ENCODE peak calls at places on chromosome 21, in six cellular contexts. P, V, U, K, L and C are unnamed samples.

GRCh38 chr21:29360799-29361765 is 62.4 kb downstream of the BACH1 start:
- DNase-seq in L (no peak), K (peak), P (peak), V (no peak), U (no peak), C (no peak)

GRCh38 chr21:38140192-38140905 is 116.4 kb upstream of the KCNJ15 start:
- DNase-seq in K (peak), L (no peak), P (no peak), V (peak), U (peak), C (no peak)

GRCh38 chr21:46425566-46425965 is 33.1 kb upstream of the DIP2A start:
- DNase-seq in P (no peak), L (peak), K (no peak), U (no peak), V (no peak), C (no peak)

GRCh38 chr21:45818904-45819285 is 162.7 kb upstream of the COL6A1 start:
- DNase-seq in K (no peak), U (peak), P (peak), L (no peak), V (no peak), C (no peak)

GRCh38 chr21:22965455-22966125 is 1967.4 kb downstream of the NCAM2 start:
- DNase-seq in P (no peak), V (no peak), L (no peak), U (no peak), K (no peak), C (no peak)

GRCh38 chr21:15943009-15943666 is 213.4 kb downstream of the USP25 start:
- DNase-seq in V (no peak), U (peak), P (no peak), K (no peak), L (no peak), C (no peak)

GRCh38 chr21:23522750-23523149 is 2084.5 kb downstream of the MRPL39 start:
- DNase-seq in K (no peak), U (no peak), L (no peak), V (no peak), P (no peak), C (no peak)

GRCh38 chr21:16891821-16892220 is 621.0 kb upstream of the CXADR start:
- DNase-seq in V (no peak), U (peak), P (peak), K (no peak), L (no peak), C (no peak)

GRCh38 chr21:37294674-37295073 is 27.5 kb upstream of the VPS26C start:
- DNase-seq in K (no peak), P (no peak), L (no peak), U (no peak), V (no peak), C (no peak)

GRCh38 chr21:26194811-26195251 is 24.3 kb upstream of the APP start:
- DNase-seq in U (peak), L (no peak), K (no peak), P (no peak), V (no peak), C (no peak)

GRCh38 chr21:14382486-14382834 is 486 bp downstream of the HSPA13 start:
- DNase-seq in U (peak), P (peak), K (no peak), L (no peak), V (peak), C (no peak)

GRCh38 chr21:36783612-36784383 is 84.9 kb downstream of the SIM2 start:
- DNase-seq in K (no peak), V (no peak), L (no peak), P (peak), U (peak), C (no peak)

GRCh38 chr21:37711294-37711844 is 204.9 kb downstream of the KCNJ6 start:
- DNase-seq in V (no peak), L (no peak), K (no peak), U (no peak), P (no peak), C (no peak)

GRCh38 chr21:45781741-45782140 is 138.2 kb downstream of the PCBP3 start:
- DNase-seq in P (no peak), L (no peak), U (no peak), K (no peak), V (no peak), C (no peak)

GRCh38 chr21:43728467-43729390 is 9.8 kb downstream of the PDXK start:
- DNase-seq in V (peak), U (peak), P (peak), L (peak), K (peak), C (peak)

GRCh38 chr21:16468191-16468590 is 738.4 kb downstream of the USP25 start:
- DNase-seq in K (no peak), U (peak), V (no peak), L (no peak), P (no peak), C (no peak)

GRCh38 chr21:14993072-14993471 is 71.7 kb downstream of the NRIP1 start:
- DNase-seq in P (no peak), V (no peak), L (no peak), K (no peak), U (no peak), C (no peak)

GRCh38 chr21:42043201-42043895 is 27.8 kb upstream of the UMODL1 start:
- DNase-seq in K (no peak), P (no peak), V (no peak), L (no peak), U (no peak), C (no peak)

GRCh38 chr21:42785666-42786427 is 93.5 kb downstream of the WDR4 start:
- DNase-seq in P (no peak), U (no peak), L (peak), V (no peak), K (no peak), C (no peak)

GRCh38 chr21:23475518-23476189 is 2131.6 kb downstream of the MRPL39 start:
- DNase-seq in L (no peak), P (no peak), V (no peak), K (no peak), U (no peak), C (no peak)

GRCh38 chr21:46205121-46205520 is 20.9 kb upstream of the SPATC1L start:
- DNase-seq in K (no peak), V (no peak), P (no peak), U (no peak), L (peak), C (no peak)

GRCh38 chr21:37829447-37829846 is 86.8 kb downstream of the KCNJ6 start:
- DNase-seq in K (no peak), L (peak), U (peak), V (no peak), P (peak), C (no peak)

GRCh38 chr21:29726061-29726460 is 213.7 kb downstream of the GRIK1 start:
- DNase-seq in P (no peak), K (no peak), U (no peak), V (no peak), L (no peak), C (no peak)

GRCh38 chr21:38729745-38730401 is 75.9 kb upstream of the ETS2 start:
- DNase-seq in L (no peak), U (no peak), K (no peak), P (no peak), V (no peak), C (no peak)

GRCh38 chr21:41803316-41803715 is 36.5 kb upstream of the RIPK4 start:
- DNase-seq in K (no peak), U (no peak), L (no peak), V (no peak), P (no peak), C (no peak)

GRCh38 chr21:46334351-46335140 is 10.6 kb downstream of the PCNT start:
- DNase-seq in U (no peak), L (no peak), P (no peak), V (no peak), K (no peak), C (no peak)

GRCh38 chr21:37751268-37751975 is 164.8 kb downstream of the KCNJ6 start:
- DNase-seq in L (no peak), K (no peak), V (no peak), P (no peak), U (peak), C (no peak)

GRCh38 chr21:36962098-36962780 is 4.2 kb downstream of the HLCS start:
- DNase-seq in P (no peak), K (no peak), U (no peak), L (no peak), V (no peak), C (no peak)

GRCh38 chr21:42010507-42011493 is 640 bp upstream of the ZBTB21 start:
- DNase-seq in L (peak), P (peak), U (no peak), V (no peak), K (peak), C (no peak)

GRCh38 chr21:18449586-18449985 is 46.0 kb upstream of the TMPRSS15 start:
- DNase-seq in L (no peak), P (no peak), K (no peak), V (no peak), U (no peak), C (no peak)
- TF ChIP-seq CTCF in L (no peak), P (no peak), K (no peak), V (no peak), U (no peak), C (no peak)

GRCh38 chr21:33896691-33897090 is 18.9 kb downstream of the ATP5PO start:
- DNase-seq in L (no peak), K (no peak), V (no peak), P (no peak), U (no peak), C (no peak)
- TF ChIP-seq CTCF in L (no peak), K (no peak), V (no peak), P (no peak), U (no peak), C (no peak)

GRCh38 chr21:31459457-31459856 is 115.4 kb upstream of the TIAM1 start:
- DNase-seq in P (no peak), U (no peak), V (no peak), K (peak), L (no peak), C (no peak)
- TF ChIP-seq CTCF in P (no peak), U (no peak), V (no peak), K (peak), L (no peak), C (peak)

GRCh38 chr21:18954415-18954972 is 550.9 kb upstream of the TMPRSS15 start:
- DNase-seq in K (peak), V (no peak), U (no peak), P (no peak), L (no peak), C (no peak)

GRCh38 chr21:18950045-18950740 is 546.6 kb upstream of the TMPRSS15 start:
- DNase-seq in K (no peak), V (no peak), U (no peak), P (no peak), L (no peak), C (no peak)

GRCh38 chr21:18951291-18952038 is 547.9 kb upstream of the TMPRSS15 start:
- DNase-seq in U (no peak), L (no peak), P (no peak), V (no peak), K (peak), C (peak)
- TF ChIP-seq CTCF in U (no peak), L (peak), P (no peak), V (no peak), K (peak), C (peak)

GRCh38 chr21:35727830-35728229 is 332.5 kb downstream of the SETD4 start:
- DNase-seq in L (no peak), K (no peak), U (no peak), P (no peak), V (no peak), C (no peak)

GRCh38 chr21:35732788-35733187 is 327.5 kb downstream of the SETD4 start:
- DNase-seq in U (no peak), K (no peak), P (peak), L (no peak), V (no peak), C (no peak)

DNA sequence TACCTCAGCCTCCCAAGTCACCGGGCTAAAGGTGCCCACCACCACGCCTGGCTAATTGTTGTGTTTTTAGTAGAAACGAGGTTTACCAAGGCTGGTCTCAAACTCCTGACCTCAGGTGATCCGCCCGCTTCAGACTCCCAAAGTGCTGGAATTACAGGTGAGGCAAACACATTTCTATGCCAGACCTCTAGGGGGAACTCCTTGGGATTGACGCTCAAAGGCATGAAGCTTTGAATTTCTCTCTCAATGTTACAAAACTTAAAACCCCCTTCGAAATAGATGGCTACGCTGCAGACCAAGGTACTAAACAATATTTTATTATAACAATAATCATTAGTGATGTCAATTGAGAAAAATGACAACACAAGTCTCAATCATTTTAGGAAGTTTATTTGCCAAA is 330.0 kb downstream of the SETD4 start:
- DNase-seq in L (no peak), K (no peak), V (no peak), P (no peak), U (no peak), C (no peak)
- TF ChIP-seq CTCF in L (no peak), K (peak), V (no peak), P (no peak), U (no peak), C (no peak)

DNA sequence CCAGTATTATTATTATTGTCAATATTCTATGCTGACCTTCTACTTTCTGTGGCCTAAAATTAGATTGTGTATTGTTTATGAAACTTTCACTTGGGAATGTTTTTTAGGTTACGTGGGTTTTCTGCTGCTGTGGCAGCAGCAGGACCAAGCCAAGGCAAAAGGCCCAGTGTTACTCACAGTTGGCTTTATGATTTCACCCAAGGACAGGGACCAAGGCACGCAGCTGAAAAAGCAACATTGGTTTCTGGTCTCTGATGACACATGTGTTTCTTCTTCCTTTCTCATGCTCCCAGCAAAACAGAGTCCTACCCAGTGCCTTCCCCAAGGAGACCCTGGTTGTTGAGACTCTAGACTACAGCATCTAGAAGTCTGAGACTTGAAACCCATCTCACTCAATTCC is 413.7 kb downstream of the SETD4 start:
- DNase-seq in P (no peak), V (peak), U (no peak), L (no peak), K (no peak), C (no peak)
- TF ChIP-seq CTCF in P (no peak), V (no peak), U (no peak), L (no peak), K (no peak), C (no peak)

DNA sequence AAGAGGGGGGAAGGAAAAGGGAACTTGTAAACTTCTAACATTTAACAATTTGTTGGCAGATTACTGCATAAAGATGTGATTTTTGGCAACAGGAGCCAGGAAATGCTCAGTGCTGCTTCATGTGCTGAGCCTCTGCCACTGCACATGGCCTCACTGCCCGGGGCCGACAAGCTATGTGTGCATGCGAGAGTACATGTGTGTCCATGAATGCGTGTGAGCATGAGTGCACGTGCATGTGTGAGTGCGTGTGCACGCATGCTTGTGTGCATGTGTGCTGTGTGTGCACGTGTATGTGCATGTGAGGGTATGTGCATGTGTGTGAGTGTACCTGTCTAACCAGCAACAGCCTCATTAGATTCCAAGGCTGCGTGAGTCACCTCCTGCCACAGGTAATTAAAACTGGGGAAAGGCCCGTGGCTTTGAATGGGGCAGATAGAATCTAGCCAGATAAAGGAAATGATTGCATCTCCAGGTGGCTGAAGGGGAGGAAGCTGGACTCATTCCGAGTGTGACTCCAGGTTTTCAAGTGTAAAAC is 41.4 kb upstream of the TSPEAR start:
- DNase-seq in K (no peak), U (peak), L (no peak), P (peak), V (peak), C (no peak)
- TF ChIP-seq CTCF in K (no peak), U (peak), L (no peak), P (no peak), V (no peak), C (no peak)

GRCh38 chr21:21751286-21751685 is 753.1 kb downstream of the NCAM2 start:
- DNase-seq in P (no peak), L (no peak), U (no peak), V (no peak), K (no peak), C (no peak)
- TF ChIP-seq CTCF in P (no peak), L (no peak), U (no peak), V (no peak), K (no peak), C (no peak)

GRCh38 chr21:27570306-27570868 is 603.5 kb upstream of the ADAMTS5 start:
- DNase-seq in L (no peak), V (peak), U (peak), K (no peak), P (no peak), C (no peak)
- TF ChIP-seq CTCF in L (no peak), V (no peak), U (no peak), K (no peak), P (no peak), C (no peak)